ENCODE peak calls at places on chromosome 11, in four cellular contexts. A is IMR-90, L is H9, F is H1. T is an unnamed sample.

GRCh38 chr11:104892723-104893511 is 5.3 kb downstream of the CASP12 start:
- DNase-seq in A (peak; percentile 75), L (no peak), F (no peak), T (peak; percentile 21)

GRCh38 chr11:96112192-96113099 is 188.5 kb upstream of the MTMR2 start:
- DNase-seq in A (peak; percentile 54), L (no peak), F (no peak), T (no peak)

GRCh38 chr11:78420796-78421209 is 3.2 kb upstream of the GAB2 start:
- DNase-seq in A (peak; percentile 85), L (no peak), F (no peak), T (no peak)

GRCh38 chr11:125950696-125951645 is 5.1 kb downstream of the VSIG10L2 start:
- DNase-seq in A (peak; percentile 58), L (no peak), F (no peak), T (no peak)

GRCh38 chr11:111469200-111469599 is 43.0 kb downstream of the BTG4 start:
- DNase-seq in A (peak; percentile 45), L (no peak), F (no peak), T (no peak)

GRCh38 chr11:22920939-22921565 is 60.8 kb upstream of the CCDC179 start:
- DNase-seq in A (peak; percentile 76), L (peak; percentile 51), F (no peak), T (peak; percentile 88)

GRCh38 chr11:65863889-65864757 is 3.9 kb downstream of the MUS81 start:
- DNase-seq in A (no peak), L (no peak), F (no peak), T (no peak)

GRCh38 chr11:47189100-47189834 is 3.0 kb upstream of the PACSIN3 start:
- DNase-seq in A (peak; percentile 86), L (no peak), F (no peak), T (no peak)

GRCh38 chr11:109123811-109124787 is 297.9 kb upstream of the C11orf87 start:
- DNase-seq in A (peak; percentile 4), L (peak; percentile 47), F (no peak), T (peak; percentile 74)

GRCh38 chr11:75214411-75214821 is 26.2 kb upstream of the TPBGL start:
- DNase-seq in A (peak; percentile 72), L (peak; percentile 93), F (peak; percentile 94), T (peak; percentile 95)

GRCh38 chr11:65329944-65330403 is 3.7 kb upstream of the DPF2 start:
- DNase-seq in A (peak; percentile 92), L (peak; percentile 76), F (peak; percentile 91), T (peak; percentile 93)

GRCh38 chr11:107018902-107019493 is 722 bp upstream of the GUCY1A2 start:
- DNase-seq in A (peak; percentile 61), L (peak; percentile 90), F (peak; percentile 83), T (peak; percentile 91)

GRCh38 chr11:95055273-95055897 is 6.2 kb downstream of the KDM4F start:
- DNase-seq in A (no peak), L (no peak), F (no peak), T (no peak)
- H3K56ac ChIP-seq in A (no peak overlapping the region), L (no peak overlapping the region), F (no peak overlapping the region), T (no peak overlapping the region)

GRCh38 chr11:120335596-120335927 is 651 bp upstream of the ARHGEF12 start:
- DNase-seq in A (peak; percentile 34), L (no peak), F (no peak), T (no peak)

GRCh38 chr11:120333801-120334200 is 2.4 kb upstream of the ARHGEF12 start:
- DNase-seq in A (no peak), L (no peak), F (no peak), T (no peak)

GRCh38 chr11:120332822-120333716 is 3.1 kb upstream of the ARHGEF12 start:
- DNase-seq in A (no peak), L (no peak), F (no peak), T (no peak)

GRCh38 chr11:120334894-120335462 is 1.2 kb upstream of the ARHGEF12 start:
- DNase-seq in A (peak; percentile 94), L (peak; percentile 36), F (peak; percentile 67), T (peak; percentile 75)

GRCh38 chr11:120334332-120334731 is 1.9 kb upstream of the ARHGEF12 start:
- DNase-seq in A (no peak), L (no peak), F (no peak), T (no peak)
- H2AK5ac ChIP-seq in A (no peak overlapping the region), L (no peak overlapping the region), F (no peak overlapping the region), T (no peak overlapping the region)

GRCh38 chr11:15621565-15621964 is 506.8 kb downstream of the INSC start:
- DNase-seq in A (no peak), L (no peak), F (no peak), T (no peak)

GRCh38 chr11:15625691-15626090 is 511.0 kb downstream of the INSC start:
- DNase-seq in A (no peak), L (no peak), F (no peak), T (no peak)

GRCh38 chr11:15618583-15619032 is 503.9 kb downstream of the INSC start:
- DNase-seq in A (no peak), L (no peak), F (no peak), T (no peak)

GRCh38 chr11:15624701-15625100 is 510.0 kb downstream of the INSC start:
- DNase-seq in A (no peak), L (no peak), F (no peak), T (no peak)

DNA sequence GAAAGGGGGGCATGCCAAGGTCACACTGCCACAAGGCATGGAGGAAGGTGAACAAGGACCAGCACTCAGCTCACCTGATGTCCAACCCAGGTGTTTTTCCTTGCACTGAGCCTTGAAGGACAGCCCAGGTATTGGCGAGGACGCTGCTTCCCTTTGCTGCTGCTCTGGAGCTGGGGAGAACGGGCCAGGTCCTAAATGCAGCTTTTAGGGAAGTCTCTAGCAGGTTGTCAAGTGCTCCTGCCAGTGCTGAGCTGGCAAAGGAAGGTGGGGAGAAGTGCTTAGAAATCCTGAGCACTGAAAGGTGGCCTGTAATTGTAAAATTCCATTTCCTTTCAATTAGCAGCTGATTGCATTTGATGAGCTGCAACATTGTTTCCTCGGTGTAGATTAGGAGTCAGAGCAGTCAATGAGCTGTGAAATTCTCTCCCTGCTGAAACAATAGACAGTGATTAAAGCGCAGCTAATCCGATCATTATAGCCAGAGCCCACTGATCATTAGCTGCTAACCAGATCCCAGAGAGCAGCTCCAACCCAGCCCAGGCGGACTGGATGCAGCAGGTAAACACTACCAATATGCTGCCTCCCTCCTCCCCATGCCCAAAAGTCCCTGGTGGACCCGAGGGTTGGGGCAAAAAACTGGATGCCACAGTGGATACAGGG is 507.6 kb downstream of the INSC start:
- DNase-seq in A (no peak), L (peak; percentile 39), F (no peak), T (peak; percentile 98)
- H2BK5ac ChIP-seq in A (no peak overlapping the region), L (no peak overlapping the region), F (no peak overlapping the region), T (peak overlapping the region; percentile 17)

GRCh38 chr11:117513666-117514065 is 186.0 kb downstream of the CEP164 start:
- DNase-seq in A (no peak), L (no peak), F (no peak), T (no peak)

GRCh38 chr11:117511981-117512448 is 184.4 kb downstream of the CEP164 start:
- DNase-seq in A (no peak), L (no peak), F (no peak), T (peak; percentile 34)

GRCh38 chr11:117509543-117509942 is 181.9 kb downstream of the CEP164 start:
- DNase-seq in A (no peak), L (no peak), F (no peak), T (no peak)

GRCh38 chr11:117511483-117511934 is 183.9 kb downstream of the CEP164 start:
- DNase-seq in A (no peak), L (no peak), F (no peak), T (no peak)

GRCh38 chr11:117510646-117511045 is 183.0 kb downstream of the CEP164 start:
- DNase-seq in A (no peak), L (no peak), F (no peak), T (no peak)
- H3K56ac ChIP-seq in A (no peak overlapping the region), L (no peak overlapping the region), F (no peak overlapping the region), T (peak overlapping the region; percentile 44)

GRCh38 chr11:69813839-69814238 is 5.4 kb downstream of the FGF3 start:
- DNase-seq in A (no peak), L (no peak), F (no peak), T (no peak)
- H2AK5ac ChIP-seq in A (no peak overlapping the region), L (no peak overlapping the region), F (peak overlapping the region; percentile 24), T (no peak overlapping the region)

GRCh38 chr11:2194877-2195755 is 23.5 kb upstream of the TH start:
- DNase-seq in A (peak; percentile 6), L (peak; percentile 76), F (peak; percentile 96), T (peak; percentile 55)

GRCh38 chr11:2190670-2191471 is 19.3 kb upstream of the TH start:
- DNase-seq in A (no peak), L (no peak), F (no peak), T (no peak)

GRCh38 chr11:2192435-2192834 is 20.8 kb upstream of the TH start:
- DNase-seq in A (no peak), L (no peak), F (no peak), T (no peak)

GRCh38 chr11:2195756-2196088 is 24.1 kb upstream of the TH start:
- DNase-seq in A (no peak), L (no peak), F (no peak), T (no peak)

DNA sequence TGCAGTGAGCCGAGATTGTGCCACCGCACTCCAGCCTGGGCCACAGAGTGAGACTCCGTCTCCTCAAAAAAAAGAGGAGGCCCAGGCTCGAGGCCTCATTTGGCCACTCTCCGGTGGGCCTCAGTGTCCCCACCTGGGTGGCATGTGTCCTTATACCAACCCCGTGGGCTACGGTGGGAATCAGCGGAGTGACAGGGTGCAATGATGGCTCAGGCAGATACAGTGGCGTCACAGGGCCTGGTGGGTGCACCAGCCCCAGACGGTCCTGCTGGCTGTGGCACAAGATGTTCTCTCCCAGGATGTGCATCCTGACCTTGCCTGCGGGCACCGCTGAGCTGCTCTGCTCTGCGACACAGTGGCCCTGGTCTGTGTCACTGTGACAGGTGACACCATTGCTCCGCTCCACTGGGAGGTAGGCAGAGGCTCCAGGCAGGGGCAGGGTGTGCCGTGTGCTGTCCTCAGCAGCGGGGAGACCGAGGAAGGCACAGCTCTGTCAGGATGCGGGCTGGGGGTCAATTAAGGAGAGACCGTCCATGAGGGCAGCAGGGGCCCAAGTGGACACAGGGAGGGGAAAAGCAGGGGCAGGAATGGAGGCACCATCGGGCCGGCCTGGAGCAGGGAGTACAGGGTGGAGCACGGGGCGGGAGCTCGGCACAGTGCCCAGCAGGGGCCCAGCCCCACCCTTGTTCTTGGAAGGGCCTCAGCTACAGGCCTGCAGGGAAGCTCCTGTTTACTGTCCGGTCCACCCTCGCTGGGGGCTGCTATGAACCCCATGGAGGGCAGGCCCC is 21.7 kb upstream of the TH start:
- DNase-seq in A (no peak), L (no peak), F (no peak), T (no peak)
- H2BK5ac ChIP-seq in A (no peak overlapping the region), L (no peak overlapping the region), F (no peak overlapping the region), T (no peak overlapping the region)

GRCh38 chr11:69483170-69483569 is 1.7 kb downstream of the LINC01488 start:
- DNase-seq in A (no peak), L (no peak), F (no peak), T (no peak)
- H3K56ac ChIP-seq in A (no peak overlapping the region), L (no peak overlapping the region), F (no peak overlapping the region), T (no peak overlapping the region)

GRCh38 chr11:63889344-63889743 is 27.6 kb downstream of the RCOR2 start:
- DNase-seq in A (no peak), L (no peak), F (no peak), T (no peak)

GRCh38 chr11:63887600-63887999 is 29.4 kb downstream of the RCOR2 start:
- DNase-seq in A (no peak), L (no peak), F (no peak), T (peak; percentile 93)

GRCh38 chr11:63890368-63890767 is 26.6 kb downstream of the RCOR2 start:
- DNase-seq in A (no peak), L (no peak), F (no peak), T (no peak)

GRCh38 chr11:63892233-63892632 is 24.7 kb downstream of the RCOR2 start:
- DNase-seq in A (peak; percentile 57), L (no peak), F (no peak), T (no peak)

GRCh38 chr11:63888170-63889086 is 28.5 kb downstream of the RCOR2 start:
- DNase-seq in A (peak; percentile 52), L (peak; percentile 85), F (peak; percentile 60), T (peak; percentile 90)
- H2AK5ac ChIP-seq in A (no peak overlapping the region), L (no peak overlapping the region), F (peak overlapping the region; percentile 88), T (peak overlapping the region; percentile 77)

T was measured in mesendoderm.